ENCODE peak calls at places on chromosome 2, in six cellular contexts. One of them, this sample, is unnamed.

GRCh38 chr2:2328847-2329246 is 2.2 kb downstream of the MYT1L start:
- DNase-seq in HCT116: no peak
- DNase-seq in sigmoid colon: no peak
- DNase-seq in GM12892: no peak
- DNase-seq in breast epithelium: no peak
- DNase-seq in HL-60: peak; percentile 29
- DNase-seq in this sample: no peak

GRCh38 chr2:107927034-107927534 is 59.2 kb upstream of the SLC5A7 start:
- DNase-seq in HCT116: no peak
- DNase-seq in sigmoid colon: no peak
- DNase-seq in GM12892: no peak
- DNase-seq in breast epithelium: no peak
- DNase-seq in HL-60: no peak
- DNase-seq in this sample: no peak

GRCh38 chr2:241801611-241802420 is 7.2 kb upstream of the NEU4 start:
- DNase-seq in HCT116: no peak
- DNase-seq in sigmoid colon: peak; percentile 56
- DNase-seq in GM12892: no peak
- DNase-seq in breast epithelium: peak; percentile 50
- DNase-seq in HL-60: no peak
- DNase-seq in this sample: peak; percentile 13

GRCh38 chr2:28296243-28296642 is 96.4 kb upstream of the FOSL2 start:
- DNase-seq in HCT116: peak; percentile 21
- DNase-seq in sigmoid colon: no peak
- DNase-seq in GM12892: no peak
- DNase-seq in breast epithelium: no peak
- DNase-seq in HL-60: no peak
- DNase-seq in this sample: no peak

GRCh38 chr2:189305291-189305943 is 125.9 kb upstream of the COL5A2 start:
- DNase-seq in HCT116: no peak
- DNase-seq in sigmoid colon: no peak
- DNase-seq in GM12892: no peak
- DNase-seq in breast epithelium: no peak
- DNase-seq in HL-60: no peak
- DNase-seq in this sample: no peak

GRCh38 chr2:143808166-143808565 is 678.9 kb downstream of the ARHGAP15 start:
- DNase-seq in HCT116: no peak
- DNase-seq in sigmoid colon: no peak
- DNase-seq in GM12892: no peak
- DNase-seq in breast epithelium: no peak
- DNase-seq in HL-60: peak; percentile 3
- DNase-seq in this sample: no peak

GRCh38 chr2:160473508-160474318 is 19.9 kb downstream of the RBMS1 start:
- DNase-seq in HCT116: no peak
- DNase-seq in sigmoid colon: no peak
- DNase-seq in GM12892: no peak
- DNase-seq in breast epithelium: no peak
- DNase-seq in HL-60: no peak
- DNase-seq in this sample: no peak

GRCh38 chr2:43474273-43474672 is 121.6 kb downstream of the THADA start:
- DNase-seq in HCT116: no peak
- DNase-seq in sigmoid colon: no peak
- DNase-seq in GM12892: no peak
- DNase-seq in breast epithelium: no peak
- DNase-seq in HL-60: no peak
- DNase-seq in this sample: no peak

GRCh38 chr2:240299710-240300068 is 135.8 kb upstream of the GPC1 start:
- DNase-seq in HCT116: no peak
- DNase-seq in sigmoid colon: no peak
- DNase-seq in GM12892: no peak
- DNase-seq in breast epithelium: no peak
- DNase-seq in HL-60: no peak
- DNase-seq in this sample: no peak

GRCh38 chr2:39665811-39666488 is at the start of gene TMEM178A:
- DNase-seq in HCT116: no peak
- DNase-seq in sigmoid colon: no peak
- DNase-seq in GM12892: peak; percentile 29
- DNase-seq in breast epithelium: no peak
- DNase-seq in HL-60: no peak
- DNase-seq in this sample: no peak
- TF ChIP-seq POLR2AphosphoS5 in HCT116: no peak
- TF ChIP-seq POLR2AphosphoS5 in sigmoid colon: no peak
- TF ChIP-seq POLR2AphosphoS5 in GM12892: no peak
- TF ChIP-seq POLR2AphosphoS5 in breast epithelium: no peak
- TF ChIP-seq POLR2AphosphoS5 in HL-60: no peak
- TF ChIP-seq POLR2AphosphoS5 in this sample: no peak

GRCh38 chr2:20457027-20457426 is 10.2 kb downstream of the RHOB start:
- DNase-seq in HCT116: no peak
- DNase-seq in sigmoid colon: no peak
- DNase-seq in GM12892: no peak
- DNase-seq in breast epithelium: no peak
- DNase-seq in HL-60: no peak
- DNase-seq in this sample: no peak

GRCh38 chr2:20455076-20455587 is 8.3 kb downstream of the RHOB start:
- DNase-seq in HCT116: no peak
- DNase-seq in sigmoid colon: peak; percentile 40
- DNase-seq in GM12892: no peak
- DNase-seq in breast epithelium: no peak
- DNase-seq in HL-60: no peak
- DNase-seq in this sample: no peak

GRCh38 chr2:20454036-20454981 is 7.4 kb downstream of the RHOB start:
- DNase-seq in HCT116: no peak
- DNase-seq in sigmoid colon: peak; percentile 61
- DNase-seq in GM12892: no peak
- DNase-seq in breast epithelium: no peak
- DNase-seq in HL-60: no peak
- DNase-seq in this sample: no peak

GRCh38 chr2:20457661-20458630 is 11.1 kb downstream of the RHOB start:
- DNase-seq in HCT116: no peak
- DNase-seq in sigmoid colon: peak; percentile 17
- DNase-seq in GM12892: no peak
- DNase-seq in breast epithelium: no peak
- DNase-seq in HL-60: no peak
- DNase-seq in this sample: no peak

GRCh38 chr2:20456049-20456665 is 9.3 kb downstream of the RHOB start:
- DNase-seq in HCT116: no peak
- DNase-seq in sigmoid colon: peak; percentile 60
- DNase-seq in GM12892: no peak
- DNase-seq in breast epithelium: no peak
- DNase-seq in HL-60: no peak
- DNase-seq in this sample: no peak
- TF ChIP-seq POLR2AphosphoS5 in HCT116: no peak
- TF ChIP-seq POLR2AphosphoS5 in sigmoid colon: peak; percentile 6
- TF ChIP-seq POLR2AphosphoS5 in GM12892: no peak
- TF ChIP-seq POLR2AphosphoS5 in breast epithelium: no peak
- TF ChIP-seq POLR2AphosphoS5 in HL-60: no peak
- TF ChIP-seq POLR2AphosphoS5 in this sample: no peak

GRCh38 chr2:197198890-197199289 is 111.7 kb downstream of the ANKRD44 start:
- DNase-seq in HCT116: no peak
- DNase-seq in sigmoid colon: no peak
- DNase-seq in GM12892: peak; percentile 54
- DNase-seq in breast epithelium: no peak
- DNase-seq in HL-60: peak; percentile 98
- DNase-seq in this sample: peak; percentile 79
- TF ChIP-seq POLR2AphosphoS5 in HCT116: no peak
- TF ChIP-seq POLR2AphosphoS5 in sigmoid colon: no peak
- TF ChIP-seq POLR2AphosphoS5 in GM12892: peak; percentile 84
- TF ChIP-seq POLR2AphosphoS5 in breast epithelium: peak; percentile 14
- TF ChIP-seq POLR2AphosphoS5 in HL-60: peak; percentile 92
- TF ChIP-seq POLR2AphosphoS5 in this sample: no peak

DNA sequence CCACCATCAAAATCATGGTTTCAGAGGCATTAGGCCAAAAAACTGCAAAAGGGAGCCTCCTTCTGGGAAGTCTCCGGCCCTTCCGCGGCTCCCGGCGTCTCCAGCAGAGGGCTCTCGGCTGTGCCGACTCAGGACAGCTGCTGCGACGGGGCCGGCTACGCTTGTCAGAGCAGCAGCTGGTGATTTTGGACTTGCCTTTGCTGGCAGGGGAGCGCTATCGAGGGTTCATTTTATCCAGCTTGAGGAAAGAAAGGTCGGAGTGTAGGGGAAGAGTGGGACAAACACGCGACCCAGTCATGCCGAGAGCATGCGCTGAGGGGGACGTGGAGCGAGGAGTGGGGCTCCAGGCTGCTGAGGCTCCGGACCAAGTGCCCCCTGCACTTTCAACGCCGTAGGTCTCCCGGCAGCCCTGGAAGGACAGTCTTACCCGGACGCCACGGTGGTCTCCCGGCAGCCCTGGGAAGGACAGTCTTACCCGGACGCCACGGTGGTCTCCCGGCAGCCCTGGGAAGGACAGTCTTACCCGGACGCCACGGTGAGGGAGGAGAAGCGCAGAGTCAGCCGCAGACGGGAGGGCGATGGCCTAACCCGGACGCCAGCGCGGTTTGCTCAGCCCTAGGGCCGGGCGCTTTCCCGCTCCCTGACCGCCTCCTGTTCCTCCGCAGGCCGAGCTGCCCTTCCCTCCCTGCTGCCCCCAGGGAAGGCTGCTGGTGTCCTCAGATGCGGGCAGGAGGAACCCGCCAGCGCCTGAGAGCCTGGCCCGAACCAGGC is 21.7 kb downstream of the DDX18 start:
- DNase-seq in HCT116: no peak
- DNase-seq in sigmoid colon: peak; percentile 91
- DNase-seq in GM12892: peak; percentile 46
- DNase-seq in breast epithelium: peak; percentile 78
- DNase-seq in HL-60: peak; percentile 69
- DNase-seq in this sample: peak; percentile 72
- TF ChIP-seq POLR2AphosphoS5 in HCT116: no peak
- TF ChIP-seq POLR2AphosphoS5 in sigmoid colon: no peak
- TF ChIP-seq POLR2AphosphoS5 in GM12892: no peak
- TF ChIP-seq POLR2AphosphoS5 in breast epithelium: no peak
- TF ChIP-seq POLR2AphosphoS5 in HL-60: no peak
- TF ChIP-seq POLR2AphosphoS5 in this sample: no peak

GRCh38 chr2:152500777-152501176 is 165.8 kb downstream of the FMNL2 start:
- DNase-seq in HCT116: no peak
- DNase-seq in sigmoid colon: no peak
- DNase-seq in GM12892: no peak
- DNase-seq in breast epithelium: no peak
- DNase-seq in HL-60: no peak
- DNase-seq in this sample: no peak

GRCh38 chr2:152497481-152498052 is 162.6 kb downstream of the FMNL2 start:
- DNase-seq in HCT116: peak; percentile 75
- DNase-seq in sigmoid colon: no peak
- DNase-seq in GM12892: no peak
- DNase-seq in breast epithelium: no peak
- DNase-seq in HL-60: no peak
- DNase-seq in this sample: no peak

GRCh38 chr2:152499411-152499810 is 164.4 kb downstream of the FMNL2 start:
- DNase-seq in HCT116: no peak
- DNase-seq in sigmoid colon: no peak
- DNase-seq in GM12892: no peak
- DNase-seq in breast epithelium: no peak
- DNase-seq in HL-60: no peak
- DNase-seq in this sample: no peak

GRCh38 chr2:152499921-152500320 is 164.9 kb downstream of the FMNL2 start:
- DNase-seq in HCT116: no peak
- DNase-seq in sigmoid colon: no peak
- DNase-seq in GM12892: no peak
- DNase-seq in breast epithelium: no peak
- DNase-seq in HL-60: no peak
- DNase-seq in this sample: no peak

GRCh38 chr2:152500336-152500735 is 165.4 kb downstream of the FMNL2 start:
- DNase-seq in HCT116: no peak
- DNase-seq in sigmoid colon: no peak
- DNase-seq in GM12892: no peak
- DNase-seq in breast epithelium: no peak
- DNase-seq in HL-60: no peak
- DNase-seq in this sample: no peak
- TF ChIP-seq POLR2AphosphoS5 in HCT116: no peak
- TF ChIP-seq POLR2AphosphoS5 in sigmoid colon: no peak
- TF ChIP-seq POLR2AphosphoS5 in GM12892: no peak
- TF ChIP-seq POLR2AphosphoS5 in breast epithelium: no peak
- TF ChIP-seq POLR2AphosphoS5 in HL-60: no peak
- TF ChIP-seq POLR2AphosphoS5 in this sample: no peak

DNA sequence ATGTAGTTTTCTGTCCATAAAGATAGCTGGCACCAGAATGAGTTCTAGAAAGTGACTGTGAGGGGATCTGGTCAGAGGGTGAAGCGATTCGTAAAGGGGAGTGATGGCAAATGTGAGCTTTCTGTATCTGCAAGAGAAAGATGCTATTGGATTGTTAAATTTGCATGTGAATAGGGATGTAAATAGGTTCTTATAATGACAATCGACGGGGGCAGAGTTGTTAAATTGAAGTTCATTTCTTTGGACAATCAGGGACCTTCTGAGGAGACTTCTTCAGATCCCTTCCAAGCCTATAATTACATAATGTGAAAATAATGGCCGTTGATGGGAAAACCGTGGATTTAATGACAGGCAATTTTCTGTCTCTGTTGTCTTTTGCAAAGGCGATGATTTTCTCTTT is 52.2 kb upstream of the TMEM18 start:
- DNase-seq in HCT116: no peak
- DNase-seq in sigmoid colon: no peak
- DNase-seq in GM12892: no peak
- DNase-seq in breast epithelium: no peak
- DNase-seq in HL-60: no peak
- DNase-seq in this sample: no peak
- TF ChIP-seq POLR2AphosphoS5 in HCT116: no peak
- TF ChIP-seq POLR2AphosphoS5 in sigmoid colon: no peak
- TF ChIP-seq POLR2AphosphoS5 in GM12892: no peak
- TF ChIP-seq POLR2AphosphoS5 in breast epithelium: no peak
- TF ChIP-seq POLR2AphosphoS5 in HL-60: no peak
- TF ChIP-seq POLR2AphosphoS5 in this sample: no peak

DNA sequence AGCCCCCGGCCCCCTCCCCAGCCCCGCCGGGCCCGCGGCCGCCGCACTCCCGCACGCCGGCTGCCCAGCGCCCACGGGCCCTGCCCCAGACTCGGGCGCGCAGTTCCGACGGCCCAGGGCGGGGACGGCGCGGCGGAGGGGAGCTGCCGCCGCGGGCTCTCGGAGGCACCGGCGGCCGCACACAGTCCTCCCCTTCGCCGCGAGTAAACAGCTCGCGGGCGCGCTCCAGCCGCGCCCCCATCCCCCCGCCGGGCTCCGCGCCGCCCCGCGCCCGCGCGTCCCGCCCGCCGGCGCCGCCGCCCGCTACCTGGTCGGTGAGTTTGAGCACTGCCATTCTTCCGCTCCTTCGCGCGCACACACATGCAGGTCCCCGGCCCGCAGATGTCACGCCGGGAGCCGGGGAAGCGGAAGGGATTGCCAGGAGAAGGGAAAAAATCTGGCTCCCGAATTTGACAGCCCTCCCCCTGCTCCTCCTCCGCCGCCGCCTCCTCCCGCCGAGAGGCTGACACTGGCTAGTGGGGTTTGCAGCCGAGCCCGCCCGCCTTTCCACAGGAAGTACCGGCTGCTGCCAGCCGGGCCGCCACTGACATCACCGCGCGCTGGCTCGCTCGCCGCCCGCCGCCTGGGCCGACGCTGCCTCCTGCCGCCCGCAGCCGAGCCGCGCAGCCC is at the start of gene ANKRD44:
- DNase-seq in HCT116: peak; percentile 31
- DNase-seq in sigmoid colon: peak; percentile 96
- DNase-seq in GM12892: peak; percentile 75
- DNase-seq in breast epithelium: peak; percentile 88
- DNase-seq in HL-60: peak; percentile 87
- DNase-seq in this sample: peak; percentile 90
- TF ChIP-seq POLR2AphosphoS5 in HCT116: peak; percentile 44
- TF ChIP-seq POLR2AphosphoS5 in sigmoid colon: peak; percentile 84
- TF ChIP-seq POLR2AphosphoS5 in GM12892: no peak
- TF ChIP-seq POLR2AphosphoS5 in breast epithelium: peak; percentile 48
- TF ChIP-seq POLR2AphosphoS5 in HL-60: peak; percentile 61
- TF ChIP-seq POLR2AphosphoS5 in this sample: peak; percentile 79